ENCODE peak calls at places on chromosomes 13 and 19, in five cellular contexts. T is naive thymus-derived CD4-positive, alpha-beta T cell; D is CD8-positive, alpha-beta memory T cell; X is PC-3; B is upper lobe of right lung. G is an unnamed sample.

GRCh38 chr19:4337906-4338440 is 654 bp downstream of the STAP2 start:
- DNase-seq in T (no peak), D (no peak), X (peak), B (no peak), G (no peak)

GRCh38 chr19:33406521-33407139 is 33.1 kb downstream of the CEBPG start:
- DNase-seq in T (peak), D (peak), X (peak), B (peak), G (peak)

GRCh38 chr13:27455331-27455855 is 5.0 kb upstream of the MTIF3 start:
- DNase-seq in T (no peak), D (peak), X (no peak), B (no peak), G (no peak)

GRCh38 chr19:46378268-46378667 is 31.4 kb downstream of the PPP5C start:
- DNase-seq in T (no peak), D (no peak), X (no peak), B (no peak), G (no peak)

GRCh38 chr19:2270572-2271515 is 11.1 kb downstream of the PEAK3 start:
- DNase-seq in T (peak), D (peak), X (peak), B (peak), G (peak)

GRCh38 chr19:1920644-1921043 is 15.4 kb downstream of the ADAT3 start:
- DNase-seq in T (no peak), D (no peak), X (no peak), B (no peak), G (no peak)

GRCh38 chr13:32940601-32941000 is 75.6 kb upstream of the KL start:
- DNase-seq in T (no peak), D (no peak), X (no peak), B (no peak), G (no peak)

GRCh38 chr13:40874138-40874776 is 84.8 kb downstream of the SLC25A15 start:
- DNase-seq in T (no peak), D (no peak), X (no peak), B (no peak), G (no peak)

GRCh38 chr13:42847891-42848663 is 66.7 kb downstream of the FAM216B start:
- DNase-seq in T (no peak), D (no peak), X (no peak), B (no peak), G (no peak)

GRCh38 chr19:15320118-15320517 is 12.2 kb downstream of the BRD4 start:
- DNase-seq in T (no peak), D (no peak), X (no peak), B (no peak), G (no peak)

GRCh38 chr13:28532226-28533048 is 37.5 kb upstream of the FLT1 start:
- DNase-seq in T (no peak), D (peak), X (no peak), B (peak), G (peak)

GRCh38 chr13:47675871-47676270 is 325.2 kb downstream of the SUCLA2 start:
- DNase-seq in T (no peak), D (no peak), X (no peak), B (no peak), G (no peak)

GRCh38 chr19:53540091-53540490 is 2.1 kb downstream of the ZNF331 start:
- DNase-seq in T (no peak), D (peak), X (no peak), B (no peak), G (no peak)

DNA sequence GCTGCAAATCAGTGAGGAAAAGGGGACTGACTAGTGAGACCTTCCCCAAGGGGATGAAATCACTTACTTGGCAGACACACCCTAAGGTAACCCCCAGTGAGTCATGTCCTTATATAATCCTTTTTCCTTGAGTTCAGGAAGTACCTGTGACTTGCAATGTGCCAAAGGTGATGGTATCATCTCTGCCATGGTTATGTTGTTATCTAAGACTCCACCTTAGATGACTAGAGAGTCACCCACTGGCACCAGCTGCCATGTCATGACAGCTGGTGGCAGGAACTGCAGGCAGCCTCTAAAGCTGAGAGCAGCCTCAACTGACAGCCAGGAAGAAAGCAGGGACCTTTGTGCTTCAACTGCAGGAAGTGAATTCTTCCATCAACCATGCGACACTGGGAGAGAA is 12.5 kb downstream of the PBX4 start:
- DNase-seq in T (peak), D (peak), X (peak), B (no peak), G (no peak)
- H3K4me3 ChIP-seq in T (no peak), D (no peak), X (no peak), B (no peak), G (no peak)

GRCh38 chr19:49546825-49547565 is 19.2 kb downstream of the RCN3 start:
- DNase-seq in T (peak), D (peak), X (peak), B (no peak), G (peak)
- H3K4me3 ChIP-seq in T (peak), D (peak), X (peak), B (no peak), G (no peak)

GRCh38 chr13:25409938-25410337 is 38.2 kb downstream of the ATP8A2 start:
- DNase-seq in T (no peak), D (no peak), X (no peak), B (no peak), G (no peak)

GRCh38 chr13:25401958-25402357 is 30.2 kb downstream of the ATP8A2 start:
- DNase-seq in T (no peak), D (no peak), X (no peak), B (no peak), G (no peak)

GRCh38 chr13:25406377-25406776 is 34.6 kb downstream of the ATP8A2 start:
- DNase-seq in T (no peak), D (no peak), X (peak), B (no peak), G (no peak)
- H3K4me3 ChIP-seq in T (no peak), D (no peak), X (no peak), B (no peak), G (no peak)

DNA sequence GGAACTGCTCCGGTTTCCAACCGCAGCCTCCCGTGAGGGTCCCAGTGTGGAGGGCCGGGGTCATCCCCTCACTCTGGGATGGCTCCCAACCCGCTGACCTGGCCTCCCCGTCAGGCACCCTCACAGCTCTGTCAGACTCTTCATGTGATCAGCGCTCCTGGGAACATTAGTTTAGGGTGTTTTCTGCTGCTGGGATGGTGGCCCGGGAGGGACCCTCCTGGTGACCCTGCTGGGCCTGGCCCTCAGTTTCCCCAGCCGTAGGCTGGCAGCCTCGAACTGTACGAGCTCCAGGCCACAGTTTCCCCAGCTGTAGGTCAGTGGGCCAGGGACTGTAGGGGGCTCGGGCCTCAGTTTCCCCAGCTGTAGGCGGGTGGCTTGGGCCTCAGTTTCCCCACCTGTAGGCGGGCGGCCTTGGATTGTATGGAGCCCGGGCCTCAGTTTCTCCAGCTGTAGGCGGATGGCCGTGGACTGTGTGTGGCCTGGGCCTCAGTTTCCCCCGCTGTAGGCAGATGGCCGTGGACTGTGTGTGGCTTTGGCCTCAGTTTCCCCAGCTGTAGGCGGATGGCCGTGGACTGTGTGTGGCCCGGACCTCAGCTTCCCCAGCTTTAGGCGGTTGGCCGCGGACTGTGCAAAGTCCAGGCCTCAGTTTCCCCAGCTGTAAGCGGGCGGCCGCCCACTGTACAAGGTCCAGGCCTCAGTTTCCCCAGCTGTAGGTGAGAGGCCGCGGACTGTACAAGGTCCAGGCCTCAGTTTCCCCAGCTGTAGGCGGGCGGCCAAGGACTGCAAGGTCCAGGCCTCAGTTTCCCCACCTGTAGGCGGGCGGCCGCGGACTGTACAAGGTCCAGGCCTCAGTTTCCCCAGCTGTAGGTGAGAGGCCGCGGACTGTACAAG is 1.3 kb upstream of the PTBP1 start:
- DNase-seq in T (no peak), D (no peak), X (no peak), B (no peak), G (no peak)
- H3K4me3 ChIP-seq in T (peak), D (peak), X (peak), B (peak), G (peak)

DNA sequence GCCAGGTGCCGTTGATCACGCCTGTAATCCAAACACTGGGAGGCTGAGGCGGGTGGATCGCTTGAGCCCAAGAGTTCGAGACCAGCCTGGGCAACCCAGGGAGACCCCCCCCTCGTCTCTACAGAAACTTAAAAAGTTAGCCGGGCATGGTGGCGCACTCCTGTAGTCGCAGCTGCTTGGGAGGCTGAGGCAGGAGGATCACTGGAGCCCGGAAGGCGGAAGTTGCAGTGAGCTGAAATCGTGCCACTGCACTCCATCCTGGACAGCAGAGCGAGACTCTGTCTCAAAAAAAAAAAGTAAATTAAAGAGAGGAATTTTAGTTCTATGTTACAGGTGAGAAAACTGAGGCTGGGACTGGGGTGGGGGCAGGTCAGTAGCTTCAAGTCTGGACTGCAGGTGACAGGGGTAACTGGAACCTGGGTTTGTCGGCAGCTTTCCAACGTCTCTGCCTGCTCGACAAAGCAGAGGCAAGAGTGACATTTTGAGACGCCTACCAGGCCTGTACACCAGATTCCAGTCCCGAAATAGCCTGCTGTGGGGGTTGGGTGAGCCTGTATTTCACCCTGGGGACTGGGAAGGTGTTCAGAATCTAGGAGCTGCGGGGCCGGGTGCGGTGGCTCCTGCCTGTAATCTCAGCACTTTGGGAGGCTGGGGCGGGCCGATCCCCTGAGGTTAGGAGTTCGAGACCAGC is 1.2 kb downstream of the SELENOW start:
- DNase-seq in T (no peak), D (no peak), X (no peak), B (no peak), G (no peak)
- H3K4me3 ChIP-seq in T (peak), D (peak), X (peak), B (peak), G (peak)

DNA sequence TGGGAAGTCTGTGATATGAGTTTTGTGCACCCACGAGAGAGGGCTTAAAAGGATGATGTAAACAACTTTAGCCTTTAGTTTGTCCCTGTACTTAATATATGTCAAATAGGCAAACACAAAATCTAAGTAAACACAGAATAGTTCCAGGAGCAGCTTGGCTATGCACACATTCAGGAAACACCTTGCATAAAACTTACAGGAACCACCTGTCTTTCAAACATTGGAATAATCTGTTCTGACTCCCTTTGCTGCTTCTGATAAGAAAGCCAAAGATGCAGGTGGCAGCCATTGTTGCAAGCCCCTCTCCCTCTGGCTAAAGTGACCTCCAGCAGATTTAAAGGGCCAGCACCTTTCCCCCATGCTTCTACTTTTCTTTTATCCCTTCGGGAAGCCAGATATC is 4.7 kb downstream of the EEF1AKMT1 start:
- DNase-seq in T (no peak), D (no peak), X (no peak), B (no peak), G (no peak)
- H3K4me3 ChIP-seq in T (no peak), D (no peak), X (no peak), B (no peak), G (no peak)